ENCODE peak calls at places on chromosome 22, in ten cellular contexts. M is stomach, R is A549, Y is transverse colon, X is upper lobe of left lung, G is ovary, E is tibial nerve, T is HepG2, C is SK-N-SH, Q is K562. N is an unnamed sample.

GRCh38 chr22:22772883-22773282 is 114.7 kb upstream of the IGLL5 start:
- DNase-seq in G (no peak), T (no peak), C (no peak), Q (no peak), X (no peak), R (no peak), E (no peak), M (no peak), Y (no peak), N (no peak)

GRCh38 chr22:40469181-40469580 is 98.8 kb downstream of the SGSM3 start:
- DNase-seq in Q (peak), E (no peak), R (no peak), X (no peak), T (no peak), M (no peak), C (no peak), G (no peak), Y (no peak), N (no peak)

GRCh38 chr22:35380537-35381423 is at the start of gene HMOX1:
- DNase-seq in M (peak), E (peak), G (peak), X (peak), C (peak), Y (peak), T (peak), R (peak), Q (no peak), N (peak)

GRCh38 chr22:29396126-29396525 is 7.8 kb upstream of the AP1B1 start:
- DNase-seq in Q (no peak), R (no peak), X (no peak), Y (no peak), E (no peak), G (no peak), C (no peak), T (no peak), M (no peak), N (peak)

GRCh38 chr22:40258463-40259046 is 80.8 kb downstream of the TNRC6B start:
- DNase-seq in G (no peak), X (no peak), R (peak), Q (no peak), M (no peak), C (no peak), Y (no peak), E (no peak), T (no peak), N (no peak)

GRCh38 chr22:48984639-48985038 is 843.0 kb downstream of the BRD1 start:
- DNase-seq in G (no peak), T (no peak), R (no peak), C (no peak), E (no peak), M (no peak), Q (no peak), X (no peak), Y (no peak), N (no peak)

GRCh38 chr22:49232319-49233067 is 595.2 kb downstream of the BRD1 start:
- DNase-seq in C (no peak), M (no peak), T (no peak), R (no peak), Q (no peak), G (no peak), Y (no peak), X (no peak), E (no peak), N (no peak)

GRCh38 chr22:50503475-50504145 is 3.9 kb downstream of the LMF2 start:
- DNase-seq in C (no peak), X (no peak), E (no peak), M (no peak), R (no peak), Q (no peak), Y (no peak), G (no peak), T (no peak), N (peak)

GRCh38 chr22:36921309-36922096 is 8.1 kb downstream of the CSF2RB start:
- DNase-seq in G (no peak), X (peak), T (no peak), C (no peak), Q (no peak), E (no peak), Y (peak), R (no peak), M (peak), N (no peak)

GRCh38 chr22:49208003-49208402 is 619.7 kb downstream of the BRD1 start:
- DNase-seq in G (no peak), R (no peak), Y (no peak), Q (no peak), E (no peak), M (peak), C (no peak), X (peak), T (no peak), N (peak)

GRCh38 chr22:31244044-31244942 is 32.2 kb downstream of the LIMK2 start:
- DNase-seq in M (no peak), Y (no peak), C (peak), Q (no peak), G (no peak), E (no peak), X (no peak), T (peak), R (peak), N (no peak)
- TF ChIP-seq EP300 in M (no peak), Y (no peak), C (peak), Q (no peak), G (no peak), E (no peak), X (no peak), T (no peak), R (no peak), N (no peak)

GRCh38 chr22:42933783-42934144 is 76.7 kb upstream of the ARFGAP3 start:
- DNase-seq in C (no peak), M (no peak), Q (no peak), E (no peak), X (no peak), R (peak), T (peak), G (no peak), Y (no peak), N (no peak)
- TF ChIP-seq EP300 in C (no peak), M (no peak), Q (no peak), E (peak), X (peak), R (no peak), T (no peak), G (no peak), Y (peak), N (peak)

GRCh38 chr22:26550498-26551033 is 38.3 kb upstream of the TFIP11 start:
- DNase-seq in X (peak), E (no peak), Q (no peak), M (no peak), G (no peak), C (no peak), Y (no peak), T (peak), R (no peak), N (no peak)
- TF ChIP-seq EP300 in X (no peak), E (peak), Q (no peak), M (no peak), G (no peak), C (no peak), Y (no peak), T (no peak), R (no peak), N (no peak)

DNA sequence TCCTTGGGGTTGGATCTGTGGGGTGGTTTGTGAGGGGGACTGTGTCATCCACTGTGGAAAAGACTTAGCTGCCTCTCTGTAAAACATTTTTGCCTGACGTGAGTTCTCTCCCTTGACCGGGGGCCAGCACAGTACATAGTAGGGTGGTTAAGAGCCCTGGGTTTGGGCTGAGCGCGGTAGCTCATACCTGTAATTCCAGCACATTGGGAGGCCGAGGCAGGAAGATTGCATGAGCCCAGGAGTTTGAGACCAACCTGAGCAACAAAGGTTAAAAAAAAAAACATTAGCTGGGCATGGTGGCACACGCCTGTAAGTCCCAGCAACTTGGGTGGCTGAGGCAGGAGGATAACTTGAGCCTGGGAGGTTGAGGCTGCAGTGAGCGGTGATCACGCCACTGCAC is 74.7 kb upstream of the WNT7B start:
- DNase-seq in T (no peak), Q (no peak), M (peak), E (peak), C (no peak), X (peak), G (no peak), Y (peak), R (no peak), N (peak)
- TF ChIP-seq EP300 in T (no peak), Q (no peak), M (no peak), E (no peak), C (no peak), X (no peak), G (no peak), Y (no peak), R (no peak), N (no peak)

N was measured in sigmoid colon.